ENCODE peak calls at places on chromosome 5, in four cellular contexts. T, F, S and L are unnamed samples.
A peak's percentile ranks its signal among the peaks of the same experiment; 100 is the strongest.

GRCh38 chr5:133163839-133164238 is 112.0 kb downstream of the HSPA4 start:
- DNase-seq in T (no peak), F (no peak), S (no peak), L (no peak)

GRCh38 chr5:135739383-135739961 is 95.0 kb upstream of the SLC25A48 start:
- DNase-seq in T (no peak), F (no peak), S (peak; percentile 52), L (no peak)

GRCh38 chr5:28927559-28928326 is 1889.4 kb upstream of the CDH9 start:
- DNase-seq in T (no peak), F (no peak), S (no peak), L (no peak)

GRCh38 chr5:82512025-82512424 is 233.9 kb upstream of the RPS23 start:
- DNase-seq in T (no peak), F (peak; percentile 34), S (no peak), L (no peak)

GRCh38 chr5:5523066-5523505 is 100.6 kb downstream of the ICE1 start:
- DNase-seq in T (no peak), F (peak; percentile 38), S (peak; percentile 11), L (no peak)

GRCh38 chr5:67104859-67105258 is 91.7 kb downstream of the CD180 start:
- DNase-seq in T (no peak), F (no peak), S (no peak), L (no peak)

GRCh38 chr5:54093081-54093492 is 217.3 kb downstream of the ARL15 start:
- DNase-seq in T (no peak), F (no peak), S (no peak), L (no peak)

GRCh38 chr5:133230823-133231578 is 179.2 kb downstream of the HSPA4 start:
- DNase-seq in T (no peak), F (no peak), S (no peak), L (no peak)

GRCh38 chr5:167355370-167355769 is 936.1 kb upstream of the WWC1 start:
- DNase-seq in T (no peak), F (no peak), S (no peak), L (no peak)

GRCh38 chr5:17343675-17344074 is 126.2 kb downstream of the BASP1 start:
- DNase-seq in T (no peak), F (peak; percentile 61), S (peak; percentile 79), L (no peak)

GRCh38 chr5:66440202-66440680 is 156.0 kb upstream of the MAST4 start:
- DNase-seq in T (no peak), F (peak; percentile 18), S (peak; percentile 93), L (no peak)

GRCh38 chr5:155850411-155850810 is 476.6 kb upstream of the SGCD start:
- DNase-seq in T (no peak), F (no peak), S (no peak), L (no peak)

GRCh38 chr5:102754499-102755424 is at the start of gene PAM:
- DNase-seq in T (peak; percentile 9), F (peak; percentile 96), S (peak; percentile 90), L (peak; percentile 66)

GRCh38 chr5:145244788-145245187 is 590.4 kb downstream of the PRELID2 start:
- DNase-seq in T (no peak), F (no peak), S (peak; percentile 44), L (no peak)

GRCh38 chr5:65126670-65127069 is 355.1 kb downstream of the ADAMTS6 start:
- DNase-seq in T (no peak), F (no peak), S (peak; percentile 24), L (no peak)

GRCh38 chr5:143968071-143968878 is 156.3 kb downstream of the HMHB1 start:
- DNase-seq in T (no peak), F (peak; percentile 44), S (peak; percentile 87), L (peak; percentile 23)

GRCh38 chr5:141732417-141732816 is 50.4 kb upstream of the ARAP3 start:
- DNase-seq in T (no peak), F (no peak), S (no peak), L (no peak)

GRCh38 chr5:78899922-78900362 is 85.2 kb downstream of the ARSB start:
- DNase-seq in T (no peak), F (peak; percentile 29), S (peak; percentile 64), L (peak; percentile 60)

GRCh38 chr5:11584008-11584407 is 320.2 kb downstream of the CTNND2 start:
- DNase-seq in T (no peak), F (no peak), S (no peak), L (no peak)

GRCh38 chr5:65263291-65263690 is 218.4 kb downstream of the ADAMTS6 start:
- DNase-seq in T (no peak), F (no peak), S (peak; percentile 60), L (no peak)